ENCODE peak calls at places on chromosomes 13 and 19, in nine cellular contexts. Z, D, Q, G, V, S, I, B and X are unnamed samples.

GRCh38 chr19:12838893-12839656 is 760 bp downstream of the MAST1 start:
- DNase-seq in V (no peak), S (no peak), I (no peak), Z (peak), G (no peak), D (no peak), Q (peak), B (no peak), X (no peak)

GRCh38 chr19:3179739-3180293 is 1.2 kb downstream of the S1PR4 start:
- DNase-seq in S (no peak), Q (no peak), Z (peak), G (no peak), B (no peak), I (no peak), V (no peak), D (no peak), X (no peak)

GRCh38 chr19:8393871-8394250 is 3.7 kb downstream of the RAB11B start:
- DNase-seq in G (no peak), I (no peak), V (no peak), S (no peak), Q (no peak), D (no peak), B (no peak), Z (no peak), X (peak)

GRCh38 chr13:32887617-32888016 is 128.6 kb upstream of the KL start:
- DNase-seq in G (no peak), D (no peak), V (no peak), B (no peak), I (no peak), Q (no peak), S (no peak), Z (no peak), X (no peak)

GRCh38 chr13:64817721-64818120 is 2412.4 kb downstream of the PCDH9 start:
- DNase-seq in I (no peak), V (no peak), Z (no peak), S (peak), G (no peak), Q (no peak), B (no peak), D (no peak), X (no peak)

GRCh38 chr13:43229506-43229905 is 206.1 kb downstream of the DNAJC15 start:
- DNase-seq in Q (no peak), B (no peak), V (no peak), D (no peak), G (no peak), S (peak), Z (no peak), I (no peak), X (no peak)

GRCh38 chr19:14764401-14764800 is 14.0 kb downstream of the ADGRE2 start:
- DNase-seq in Z (no peak), G (no peak), Q (no peak), S (no peak), D (no peak), I (no peak), B (no peak), V (no peak), X (no peak)

GRCh38 chr19:49443366-49444099 is 2.2 kb upstream of the SLC17A7 start:
- DNase-seq in S (peak), V (peak), Q (peak), Z (peak), G (peak), I (peak), D (peak), B (peak), X (peak)

GRCh38 chr13:46906440-46906839 is 9.6 kb upstream of the HTR2A start:
- DNase-seq in Z (no peak), Q (no peak), I (no peak), V (no peak), D (no peak), G (no peak), B (no peak), S (no peak), X (no peak)

GRCh38 chr13:33281951-33282595 is 3.5 kb downstream of the STARD13 start:
- DNase-seq in G (no peak), B (no peak), Z (no peak), D (no peak), V (no peak), I (no peak), Q (no peak), S (no peak), X (no peak)

GRCh38 chr19:18488838-18489626 is 32.8 kb downstream of the ELL start:
- DNase-seq in Q (peak), V (peak), D (no peak), Z (no peak), B (no peak), I (no peak), S (no peak), G (no peak), X (no peak)

GRCh38 chr13:59776924-59777690 is 386.6 kb downstream of the DIAPH3 start:
- DNase-seq in I (no peak), G (no peak), S (peak), Q (no peak), Z (no peak), V (no peak), D (no peak), B (no peak), X (no peak)

GRCh38 chr13:80276371-80277289 is 64.3 kb downstream of the SPRY2 start:
- DNase-seq in V (no peak), Z (no peak), S (peak), Q (peak), I (no peak), G (no peak), B (no peak), D (no peak), X (peak)

GRCh38 chr19:3389876-3390361 is 23.5 kb downstream of the NFIC start:
- DNase-seq in Q (no peak), S (no peak), Z (no peak), B (no peak), D (no peak), V (peak), G (peak), I (no peak), X (no peak)

GRCh38 chr19:50658438-50659317 is 9.4 kb downstream of the C19orf81 start:
- DNase-seq in Z (peak), I (peak), Q (no peak), D (no peak), G (peak), B (peak), V (peak), S (peak), X (peak)

GRCh38 chr13:50645092-50645491 is 198.4 kb downstream of the DLEU7 start:
- DNase-seq in G (no peak), S (peak), Q (no peak), Z (no peak), D (no peak), B (no peak), V (no peak), I (no peak), X (no peak)

GRCh38 chr13:19587635-19588300 is 26.4 kb upstream of the TPTE2 start:
- DNase-seq in S (peak), I (no peak), V (peak), B (peak), Z (peak), G (no peak), Q (peak), D (no peak), X (no peak)

GRCh38 chr13:101876951-101877350 is 424.5 kb downstream of the ITGBL1 start:
- DNase-seq in Q (no peak), V (no peak), Z (no peak), G (no peak), S (no peak), I (no peak), B (no peak), D (no peak), X (no peak)

GRCh38 chr19:32566246-32566830 is 14.7 kb upstream of the PDCD5 start:
- DNase-seq in B (no peak), I (no peak), Z (no peak), G (peak), V (no peak), Q (peak), S (peak), D (no peak), X (no peak)